ENCODE peak calls at places on chromosomes 4 and X, in eight cellular contexts. One of them, this sample, is unnamed.

GRCh38 chrX:52346462-52347165 is 22.2 kb upstream of the XAGE2 start:
- DNase-seq in stimulated activated CD4-positive, alpha-beta T cell treated with anti-CD3 and anti-CD28 coated beads, Interleukin-4, amount 100 ng/mL, for 24 hours: peak; percentile 22
- DNase-seq in left ventricle myocardium superior: no peak
- DNase-seq in neural progenitor cell: no peak
- DNase-seq in AG04449: no peak
- DNase-seq in fibroblast of mammary gland: peak; percentile 58
- DNase-seq in left cardiac atrium: no peak
- DNase-seq in fibroblast of pulmonary artery: no peak
- DNase-seq in this sample: no peak

GRCh38 chrX:94961730-94962129 is 1287.7 kb downstream of the FAM133A start:
- DNase-seq in fibroblast of pulmonary artery: no peak
- DNase-seq in left cardiac atrium: no peak
- DNase-seq in fibroblast of mammary gland: no peak
- DNase-seq in left ventricle myocardium superior: no peak
- DNase-seq in AG04449: no peak
- DNase-seq in neural progenitor cell: no peak
- DNase-seq in stimulated activated CD4-positive, alpha-beta T cell treated with anti-CD3 and anti-CD28 coated beads, Interleukin-4, amount 100 ng/mL, for 24 hours: no peak
- DNase-seq in this sample: no peak

GRCh38 chr4:74624351-74625151 is 169.8 kb downstream of the BTC start:
- DNase-seq in fibroblast of mammary gland: peak; percentile 97
- DNase-seq in neural progenitor cell: no peak
- DNase-seq in left ventricle myocardium superior: no peak
- DNase-seq in left cardiac atrium: no peak
- DNase-seq in AG04449: peak; percentile 64
- DNase-seq in stimulated activated CD4-positive, alpha-beta T cell treated with anti-CD3 and anti-CD28 coated beads, Interleukin-4, amount 100 ng/mL, for 24 hours: no peak
- DNase-seq in fibroblast of pulmonary artery: peak; percentile 96
- DNase-seq in this sample: no peak

GRCh38 chrX:94813541-94813940 is 1139.5 kb downstream of the FAM133A start:
- DNase-seq in left ventricle myocardium superior: no peak
- DNase-seq in fibroblast of pulmonary artery: no peak
- DNase-seq in fibroblast of mammary gland: no peak
- DNase-seq in neural progenitor cell: no peak
- DNase-seq in left cardiac atrium: no peak
- DNase-seq in stimulated activated CD4-positive, alpha-beta T cell treated with anti-CD3 and anti-CD28 coated beads, Interleukin-4, amount 100 ng/mL, for 24 hours: no peak
- DNase-seq in AG04449: no peak
- DNase-seq in this sample: no peak

GRCh38 chrX:22686138-22686541 is 313.6 kb upstream of the DDX53 start:
- DNase-seq in fibroblast of mammary gland: peak; percentile 84
- DNase-seq in neural progenitor cell: no peak
- DNase-seq in left ventricle myocardium superior: peak; percentile 40
- DNase-seq in fibroblast of pulmonary artery: peak; percentile 91
- DNase-seq in stimulated activated CD4-positive, alpha-beta T cell treated with anti-CD3 and anti-CD28 coated beads, Interleukin-4, amount 100 ng/mL, for 24 hours: no peak
- DNase-seq in AG04449: peak; percentile 37
- DNase-seq in left cardiac atrium: peak; percentile 20
- DNase-seq in this sample: peak; percentile 19

GRCh38 chrX:150942958-150943594 is 40.1 kb upstream of the HMGB3 start:
- DNase-seq in neural progenitor cell: no peak
- DNase-seq in stimulated activated CD4-positive, alpha-beta T cell treated with anti-CD3 and anti-CD28 coated beads, Interleukin-4, amount 100 ng/mL, for 24 hours: no peak
- DNase-seq in left ventricle myocardium superior: no peak
- DNase-seq in fibroblast of mammary gland: no peak
- DNase-seq in AG04449: no peak
- DNase-seq in fibroblast of pulmonary artery: no peak
- DNase-seq in left cardiac atrium: no peak
- DNase-seq in this sample: no peak

GRCh38 chrX:41302293-41302868 is 31.6 kb upstream of the DDX3X start:
- DNase-seq in neural progenitor cell: peak; percentile 30
- DNase-seq in stimulated activated CD4-positive, alpha-beta T cell treated with anti-CD3 and anti-CD28 coated beads, Interleukin-4, amount 100 ng/mL, for 24 hours: no peak
- DNase-seq in fibroblast of mammary gland: no peak
- DNase-seq in fibroblast of pulmonary artery: no peak
- DNase-seq in AG04449: no peak
- DNase-seq in left cardiac atrium: no peak
- DNase-seq in left ventricle myocardium superior: no peak
- DNase-seq in this sample: no peak

GRCh38 chr4:119284876-119285611 is 36.9 kb downstream of the FABP2 start:
- DNase-seq in stimulated activated CD4-positive, alpha-beta T cell treated with anti-CD3 and anti-CD28 coated beads, Interleukin-4, amount 100 ng/mL, for 24 hours: no peak
- DNase-seq in neural progenitor cell: no peak
- DNase-seq in fibroblast of mammary gland: peak; percentile 32
- DNase-seq in AG04449: no peak
- DNase-seq in left ventricle myocardium superior: no peak
- DNase-seq in left cardiac atrium: no peak
- DNase-seq in fibroblast of pulmonary artery: peak; percentile 36
- DNase-seq in this sample: no peak

GRCh38 chrX:136866337-136867095 is 14.0 kb downstream of the RBMX start:
- DNase-seq in AG04449: no peak
- DNase-seq in left cardiac atrium: no peak
- DNase-seq in fibroblast of pulmonary artery: peak; percentile 43
- DNase-seq in stimulated activated CD4-positive, alpha-beta T cell treated with anti-CD3 and anti-CD28 coated beads, Interleukin-4, amount 100 ng/mL, for 24 hours: no peak
- DNase-seq in neural progenitor cell: no peak
- DNase-seq in fibroblast of mammary gland: peak; percentile 31
- DNase-seq in left ventricle myocardium superior: no peak
- DNase-seq in this sample: peak; percentile 33

GRCh38 chr4:38097818-38098217 is 137.6 kb downstream of the PTTG2 start:
- DNase-seq in fibroblast of pulmonary artery: no peak
- DNase-seq in left cardiac atrium: no peak
- DNase-seq in AG04449: no peak
- DNase-seq in neural progenitor cell: no peak
- DNase-seq in left ventricle myocardium superior: no peak
- DNase-seq in fibroblast of mammary gland: no peak
- DNase-seq in stimulated activated CD4-positive, alpha-beta T cell treated with anti-CD3 and anti-CD28 coated beads, Interleukin-4, amount 100 ng/mL, for 24 hours: no peak
- DNase-seq in this sample: no peak

GRCh38 chrX:63754141-63754859 is 30.7 kb downstream of the ARHGEF9 start:
- DNase-seq in neural progenitor cell: no peak
- DNase-seq in fibroblast of mammary gland: no peak
- DNase-seq in left cardiac atrium: no peak
- DNase-seq in AG04449: no peak
- DNase-seq in left ventricle myocardium superior: no peak
- DNase-seq in stimulated activated CD4-positive, alpha-beta T cell treated with anti-CD3 and anti-CD28 coated beads, Interleukin-4, amount 100 ng/mL, for 24 hours: peak; percentile 10
- DNase-seq in fibroblast of pulmonary artery: peak; percentile 29
- DNase-seq in this sample: peak; percentile 52

GRCh38 chr4:123359449-123360306 is 36.9 kb upstream of the SPRY1 start:
- DNase-seq in fibroblast of mammary gland: no peak
- DNase-seq in stimulated activated CD4-positive, alpha-beta T cell treated with anti-CD3 and anti-CD28 coated beads, Interleukin-4, amount 100 ng/mL, for 24 hours: no peak
- DNase-seq in left cardiac atrium: no peak
- DNase-seq in fibroblast of pulmonary artery: no peak
- DNase-seq in left ventricle myocardium superior: no peak
- DNase-seq in AG04449: no peak
- DNase-seq in neural progenitor cell: no peak
- DNase-seq in this sample: no peak